ENCODE peak calls at places on chromosomes 3 and 15, in five cellular contexts. Y is HTR-8/SVneo, M is SHP77, V is tibial artery, G is frontal cortex. K is an unnamed sample.

GRCh38 chr3:111012388-111013248 is 59.0 kb upstream of the NECTIN3 start:
- DNase-seq in Y (no peak), M (no peak), V (no peak), G (no peak), K (no peak)

GRCh38 chr3:128280466-128281455 is 127.5 kb downstream of the EEFSEC start:
- DNase-seq in Y (no peak), M (peak; percentile 85), V (no peak), G (no peak), K (no peak)

GRCh38 chr15:98787936-98788757 is 139.8 kb downstream of the IGF1R start:
- DNase-seq in Y (no peak), M (no peak), V (no peak), G (no peak), K (no peak)

GRCh38 chr3:141489184-141489583 is 2.4 kb downstream of the RASA2 start:
- DNase-seq in Y (no peak), M (no peak), V (no peak), G (no peak), K (no peak)

GRCh38 chr3:30084971-30085403 is 521.4 kb upstream of the TGFBR2 start:
- DNase-seq in Y (no peak), M (no peak), V (no peak), G (no peak), K (no peak)

GRCh38 chr15:96347181-96348111 is 16.9 kb downstream of the NR2F2 start:
- DNase-seq in Y (no peak), M (no peak), V (peak; percentile 71), G (no peak), K (no peak)

GRCh38 chr15:68795298-68795848 is 25.3 kb downstream of the ANP32A start:
- DNase-seq in Y (no peak), M (no peak), V (peak; percentile 95), G (peak; percentile 56), K (no peak)

GRCh38 chr3:120093119-120093922 is 926 bp downstream of the GSK3B start:
- DNase-seq in Y (no peak), M (no peak), V (no peak), G (no peak), K (peak; percentile 20)

GRCh38 chr15:71934446-71934845 is 124.1 kb downstream of the NR2E3 start:
- DNase-seq in Y (no peak), M (no peak), V (no peak), G (no peak), K (no peak)

GRCh38 chr15:67033521-67033920 is 31.9 kb upstream of the SMAD3 start:
- DNase-seq in Y (no peak), M (no peak), V (no peak), G (peak; percentile 46), K (no peak)

GRCh38 chr3:197339841-197340520 is 41.6 kb upstream of the DLG1 start:
- DNase-seq in Y (no peak), M (no peak), V (no peak), G (no peak), K (peak; percentile 68)

GRCh38 chr3:42745776-42746454 is 27.1 kb downstream of the CCDC13 start:
- DNase-seq in Y (no peak), M (no peak), V (no peak), G (no peak), K (no peak)

GRCh38 chr3:183527980-183528379 is 27.5 kb downstream of the KLHL6 start:
- DNase-seq in Y (no peak), M (no peak), V (no peak), G (no peak), K (no peak)

GRCh38 chr3:37766220-37766605 is 95.5 kb upstream of the CTDSPL start:
- DNase-seq in Y (no peak), M (no peak), V (no peak), G (no peak), K (peak; percentile 18)

GRCh38 chr3:119930286-119930685 is 148.4 kb downstream of the NR1I2 start:
- DNase-seq in Y (no peak), M (no peak), V (no peak), G (no peak), K (no peak)

GRCh38 chr15:59553879-59554735 is 57.5 kb upstream of the GCNT3 start:
- DNase-seq in Y (no peak), M (no peak), V (no peak), G (no peak), K (peak; percentile 49)

GRCh38 chr15:99616773-99617342 is 51.1 kb downstream of the MEF2A start:
- DNase-seq in Y (no peak), M (no peak), V (no peak), G (no peak), K (no peak)

GRCh38 chr15:40103864-40104271 is 4.8 kb downstream of the BMF start:
- DNase-seq in Y (no peak), M (no peak), V (no peak), G (no peak), K (no peak)

GRCh38 chr15:92375057-92375456 is 18.6 kb upstream of the ST8SIA2 start:
- DNase-seq in Y (no peak), M (no peak), V (no peak), G (no peak), K (no peak)

GRCh38 chr3:119352235-119352634 is 58.1 kb downstream of the ARHGAP31 start:
- DNase-seq in Y (no peak), M (no peak), V (no peak), G (no peak), K (peak; percentile 14)

GRCh38 chr15:84915011-84915958 is 30.8 kb downstream of the SLC28A1 start:
- DNase-seq in Y (peak; percentile 86), M (peak; percentile 87), V (peak; percentile 80), G (no peak), K (peak; percentile 82)

GRCh38 chr3:45017826-45018225 is 8.3 kb upstream of the CLEC3B start:
- DNase-seq in Y (no peak), M (no peak), V (no peak), G (no peak), K (no peak)

GRCh38 chr3:65448120-65448519 is 590.6 kb downstream of the MAGI1 start:
- DNase-seq in Y (no peak), M (no peak), V (no peak), G (no peak), K (no peak)

GRCh38 chr3:5138214-5138981 is 16.3 kb downstream of the ARL8B start:
- DNase-seq in Y (no peak), M (no peak), V (no peak), G (no peak), K (no peak)

GRCh38 chr3:29759443-29760033 is 478.7 kb downstream of the RBMS3 start:
- DNase-seq in Y (no peak), M (no peak), V (no peak), G (no peak), K (peak; percentile 73)

K was measured in Daoy.